ENCODE peak calls at places on chromosomes 12 and 14, in five cellular contexts. J is IMR-90, A is AG04450, X is tibial artery, L is small intestine. U is an unnamed sample.

GRCh38 chr14:53458368-53458814 is 305.3 kb upstream of the DDHD1 start:
- DNase-seq in J (peak; percentile 77), A (peak; percentile 32), X (no peak), L (no peak), U (no peak)

GRCh38 chr14:52910597-52910996 is 40.3 kb downstream of the FERMT2 start:
- DNase-seq in J (no peak), A (no peak), X (no peak), L (no peak), U (no peak)

GRCh38 chr12:51371295-51371953 is 19.8 kb downstream of the GALNT6 start:
- DNase-seq in J (peak; percentile 97), A (peak; percentile 90), X (peak; percentile 90), L (peak; percentile 74), U (no peak)

GRCh38 chr12:113465808-113466769 is 5.6 kb downstream of the LHX5 start:
- DNase-seq in J (no peak), A (no peak), X (no peak), L (no peak), U (no peak)

GRCh38 chr12:12872139-12872933 is 19.0 kb upstream of the GPRC5A start:
- DNase-seq in J (peak; percentile 88), A (no peak), X (no peak), L (peak; percentile 83), U (no peak)

GRCh38 chr14:102252834-102253801 is 51.8 kb downstream of the MOK start:
- DNase-seq in J (no peak), A (no peak), X (no peak), L (no peak), U (no peak)

GRCh38 chr14:66476964-66477363 is 9.2 kb upstream of the CCDC196 start:
- DNase-seq in J (peak; percentile 9), A (no peak), X (no peak), L (no peak), U (no peak)

GRCh38 chr12:88299567-88300101 is 157.5 kb downstream of the TMTC3 start:
- DNase-seq in J (peak; percentile 98), A (peak; percentile 78), X (no peak), L (no peak), U (peak; percentile 48)

GRCh38 chr12:16726879-16727278 is 120.9 kb upstream of the LMO3 start:
- DNase-seq in J (peak; percentile 16), A (no peak), X (no peak), L (no peak), U (no peak)

GRCh38 chr12:107429006-107429698 is 256.4 kb upstream of the PWP1 start:
- DNase-seq in J (no peak), A (no peak), X (no peak), L (peak; percentile 92), U (no peak)

GRCh38 chr14:73696466-73697390 is 17.5 kb downstream of the PNMA1 start:
- DNase-seq in J (peak; percentile 84), A (no peak), X (no peak), L (no peak), U (no peak)

GRCh38 chr12:19712041-19712440 is 272.7 kb downstream of the AEBP2 start:
- DNase-seq in J (peak; percentile 94), A (peak; percentile 60), X (no peak), L (no peak), U (no peak)

GRCh38 chr12:57632369-57632897 is 568 bp downstream of the B4GALNT1 start:
- DNase-seq in J (no peak), A (no peak), X (no peak), L (no peak), U (no peak)

GRCh38 chr14:88281447-88281846 is 41.6 kb downstream of the KCNK10 start:
- DNase-seq in J (peak; percentile 5), A (no peak), X (no peak), L (no peak), U (no peak)

GRCh38 chr12:22935501-22935900 is 310.5 kb downstream of the ETNK1 start:
- DNase-seq in J (no peak), A (no peak), X (no peak), L (no peak), U (no peak)

GRCh38 chr12:131872154-131873046 is 22.0 kb upstream of the ULK1 start:
- DNase-seq in J (peak; percentile 84), A (no peak), X (no peak), L (no peak), U (no peak)

GRCh38 chr12:77190022-77190421 is 124.7 kb upstream of the E2F7 start:
- DNase-seq in J (peak; percentile 89), A (peak; percentile 73), X (no peak), L (no peak), U (no peak)

GRCh38 chr14:63993992-63994391 is 141.2 kb downstream of the SYNE2 start:
- DNase-seq in J (no peak), A (no peak), X (no peak), L (peak; percentile 5), U (peak; percentile 18)

GRCh38 chr14:71701990-71702389 is 230.2 kb upstream of the RGS6 start:
- DNase-seq in J (peak; percentile 89), A (peak; percentile 87), X (no peak), L (no peak), U (no peak)

GRCh38 chr14:59869381-59870255 is 958 bp downstream of the RTN1 start:
- DNase-seq in J (no peak), A (no peak), X (no peak), L (no peak), U (no peak)

GRCh38 chr12:117188961-117189724 is 1.1 kb downstream of the FBXO21 start:
- DNase-seq in J (peak; percentile 72), A (peak; percentile 20), X (no peak), L (peak; percentile 17), U (no peak)

GRCh38 chr12:7934153-7934552 is 1.8 kb downstream of the SLC2A3 start:
- DNase-seq in J (no peak), A (no peak), X (no peak), L (no peak), U (no peak)

GRCh38 chr12:131759176-131759575 is 48.3 kb downstream of the SFSWAP start:
- DNase-seq in J (no peak), A (no peak), X (no peak), L (no peak), U (no peak)

GRCh38 chr14:24062216-24062980 is 9.0 kb upstream of the CPNE6 start:
- DNase-seq in J (no peak), A (no peak), X (no peak), L (no peak), U (no peak)

GRCh38 chr12:30694971-30695326 is 720 bp downstream of the IPO8 start:
- DNase-seq in J (peak; percentile 35), A (no peak), X (peak; percentile 69), L (peak; percentile 45), U (no peak)

GRCh38 chr12:21933656-21934055 is 7.6 kb downstream of the ABCC9 start:
- DNase-seq in J (no peak), A (no peak), X (no peak), L (no peak), U (no peak)

GRCh38 chr12:98198261-98198982 is 317.0 kb upstream of the TMPO start:
- DNase-seq in J (no peak), A (no peak), X (no peak), L (no peak), U (no peak)

GRCh38 chr14:76920572-76921175 is 94.5 kb downstream of the LRRC74A start:
- DNase-seq in J (no peak), A (no peak), X (no peak), L (no peak), U (no peak)

GRCh38 chr14:24053548-24054323 is 1.9 kb downstream of the CARMIL3 start:
- DNase-seq in J (no peak), A (no peak), X (peak; percentile 53), L (no peak), U (no peak)

GRCh38 chr14:65879218-65880009 is 466.9 kb downstream of the FUT8 start:
- DNase-seq in J (peak; percentile 60), A (peak; percentile 3), X (no peak), L (no peak), U (no peak)

GRCh38 chr12:108633081-108633533 is 587 bp downstream of the SELPLG start:
- DNase-seq in J (no peak), A (no peak), X (peak; percentile 31), L (no peak), U (no peak)

GRCh38 chr14:31286456-31287293 is 79.1 kb upstream of the HECTD1 start:
- DNase-seq in J (no peak), A (no peak), X (no peak), L (peak; percentile 41), U (peak; percentile 2)

DNA sequence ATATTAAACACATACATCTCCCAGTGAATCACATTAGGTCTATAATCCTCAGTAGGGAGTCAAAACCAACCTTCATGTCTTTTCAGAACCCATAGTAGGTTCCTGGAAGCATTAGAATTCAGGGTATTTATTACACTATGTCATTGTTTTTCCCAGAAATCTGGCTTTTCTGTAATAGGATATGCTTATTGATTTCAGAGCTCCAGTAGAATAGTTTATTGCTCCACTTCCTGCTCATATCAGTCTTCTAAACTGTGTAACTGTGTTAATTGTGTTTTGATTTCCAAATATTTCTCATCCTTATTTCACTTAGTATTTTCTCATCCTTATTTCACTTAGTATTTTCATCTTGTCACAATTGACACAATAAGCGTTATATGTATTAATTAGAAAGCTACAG is 268.0 kb downstream of the CCDC59 start:
- DNase-seq in J (no peak), A (no peak), X (no peak), L (no peak), U (no peak)
- H3K27me3 ChIP-seq in J (no peaks in the 10 kb centered on the region), A (no peaks in the 10 kb centered on the region), X (no peaks in the 10 kb centered on the region), L (no peaks in the 10 kb centered on the region), U (no peaks in the 10 kb centered on the region)

DNA sequence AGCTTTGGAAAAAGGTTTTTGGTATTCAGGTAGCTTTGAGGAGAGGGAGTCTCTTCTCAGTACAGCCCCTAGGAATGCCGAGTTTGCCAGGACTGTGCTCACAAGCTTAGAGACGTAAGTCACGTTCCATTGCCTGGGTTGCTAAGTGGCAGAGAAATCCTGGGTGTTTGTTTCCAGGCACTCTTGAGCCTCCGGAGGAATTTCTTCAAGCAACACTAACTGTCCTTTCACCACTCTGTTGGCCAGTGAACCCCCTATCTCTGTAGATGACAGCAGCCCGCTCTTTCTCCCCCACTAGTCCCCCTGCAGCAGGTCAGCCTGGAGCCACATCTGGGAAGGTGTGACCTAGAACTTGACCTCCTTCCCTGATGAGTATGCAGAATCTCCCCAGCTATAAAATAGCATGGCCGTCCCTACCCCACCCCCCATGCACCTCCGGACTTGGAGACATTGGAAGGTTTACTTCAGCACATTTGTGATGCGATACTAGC is 162.7 kb downstream of the ZFP36L1 start:
- DNase-seq in J (no peak), A (no peak), X (peak; percentile 57), L (no peak), U (no peak)
- H3K27ac ChIP-seq in J (no peak overlapping the region), A (no peak overlapping the region), X (peak overlapping the region; percentile 50), L (no peak overlapping the region), U (no peak overlapping the region)

GRCh38 chr12:102962986-102963385 is 5.5 kb downstream of the ASCL1 start:
- DNase-seq in J (no peak), A (no peak), X (no peak), L (no peak), U (no peak)

GRCh38 chr12:102963796-102964195 is 6.3 kb downstream of the ASCL1 start:
- DNase-seq in J (no peak), A (no peak), X (no peak), L (no peak), U (no peak)

GRCh38 chr12:102960766-102961487 is 3.5 kb downstream of the ASCL1 start:
- DNase-seq in J (no peak), A (no peak), X (no peak), L (no peak), U (no peak)

GRCh38 chr12:102961488-102961801 is 4.0 kb downstream of the ASCL1 start:
- DNase-seq in J (no peak), A (no peak), X (no peak), L (no peak), U (no peak)

GRCh38 chr12:102962532-102962931 is 5.1 kb downstream of the ASCL1 start:
- DNase-seq in J (no peak), A (no peak), X (no peak), L (no peak), U (no peak)
- H3K27me3 ChIP-seq in J (peaks cover 38% of the 10 kb centered on the region), A (peaks cover 44% of the 10 kb centered on the region), X (peaks cover 89% of the 10 kb centered on the region), L (peaks cover 49% of the 10 kb centered on the region), U (peaks cover 32% of the 10 kb centered on the region)

GRCh38 chr12:94276725-94277124 is 128.3 kb downstream of the PLXNC1 start:
- DNase-seq in J (no peak), A (no peak), X (no peak), L (peak; percentile 70), U (no peak)
- H3K27ac ChIP-seq in J (no peak overlapping the region), A (no peak overlapping the region), X (no peak overlapping the region), L (no peak overlapping the region), U (no peak overlapping the region)